ENCODE peak calls at places on chromosomes 16 and 17, in nine cellular contexts. P is tibial artery, T is transverse colon, V is adrenal gland, J is kidney, H is fibroblast of pulmonary artery, C is GM23338, Y is heart left ventricle, D is A549. X is an unnamed sample.
A peak's percentile ranks its signal among the peaks of the same experiment; 100 is the strongest.

GRCh38 chr16:56988161-56988947 is 1.0 kb upstream of the NLRC5 start:
- DNase-seq in P (no peak), T (peak; percentile 13), V (no peak), J (no peak), H (no peak), C (no peak), Y (no peak), D (no peak), X (no peak)

GRCh38 chr16:29148867-29149272 is 164.0 kb downstream of the LAT start:
- DNase-seq in P (peak; percentile 45), T (peak; percentile 60), V (no peak), J (peak; percentile 83), H (no peak), C (no peak), Y (peak; percentile 41), D (no peak), X (no peak)

GRCh38 chr16:12046651-12047050 is 70.1 kb downstream of the SNX29 start:
- DNase-seq in P (no peak), T (no peak), V (no peak), J (no peak), H (no peak), C (no peak), Y (no peak), D (no peak), X (no peak)

GRCh38 chr16:28183441-28183840 is 28.3 kb downstream of the XPO6 start:
- DNase-seq in P (no peak), T (no peak), V (no peak), J (no peak), H (no peak), C (no peak), Y (no peak), D (no peak), X (no peak)

GRCh38 chr17:76534831-76535732 is 2.4 kb downstream of the CYGB start:
- DNase-seq in P (no peak), T (no peak), V (no peak), J (peak; percentile 37), H (no peak), C (no peak), Y (no peak), D (no peak), X (no peak)

GRCh38 chr16:8929086-8929748 is 34.5 kb downstream of the USP7 start:
- DNase-seq in P (no peak), T (no peak), V (no peak), J (no peak), H (no peak), C (no peak), Y (no peak), D (no peak), X (peak; percentile 74)

GRCh38 chr17:72381597-72382397 is 261.0 kb downstream of the SOX9 start:
- DNase-seq in P (no peak), T (no peak), V (no peak), J (no peak), H (no peak), C (peak; percentile 67), Y (no peak), D (no peak), X (no peak)

GRCh38 chr16:54627616-54628015 is 303.0 kb upstream of the IRX5 start:
- DNase-seq in P (no peak), T (no peak), V (no peak), J (no peak), H (peak; percentile 31), C (no peak), Y (no peak), D (no peak), X (no peak)

GRCh38 chr16:1651055-1651454 is 27.0 kb upstream of the JPT2 start:
- DNase-seq in P (no peak), T (no peak), V (no peak), J (no peak), H (peak; percentile 14), C (no peak), Y (no peak), D (no peak), X (no peak)

GRCh38 chr16:49439050-49439449 is 65.4 kb downstream of the C16orf78 start:
- DNase-seq in P (no peak), T (no peak), V (no peak), J (no peak), H (no peak), C (no peak), Y (no peak), D (no peak), X (peak; percentile 5)

GRCh38 chr17:13525876-13526275 is 75.9 kb downstream of the HS3ST3A1 start:
- DNase-seq in P (no peak), T (no peak), V (no peak), J (peak; percentile 35), H (no peak), C (no peak), Y (no peak), D (no peak), X (peak; percentile 36)

GRCh38 chr17:58605986-58606385 is 85.9 kb downstream of the TEX14 start:
- DNase-seq in P (no peak), T (no peak), V (no peak), J (no peak), H (no peak), C (no peak), Y (no peak), D (no peak), X (no peak)

GRCh38 chr16:15751940-15752339 is 101.9 kb downstream of the NDE1 start:
- DNase-seq in P (no peak), T (no peak), V (no peak), J (peak; percentile 9), H (no peak), C (no peak), Y (no peak), D (no peak), X (no peak)

GRCh38 chr17:36931096-36931696 is 6.1 kb upstream of the LHX1 start:
- DNase-seq in P (no peak), T (no peak), V (no peak), J (no peak), H (no peak), C (no peak), Y (no peak), D (no peak), X (no peak)

GRCh38 chr16:69217433-69217832 is 30.5 kb downstream of the SNTB2 start:
- DNase-seq in P (no peak), T (no peak), V (no peak), J (no peak), H (peak; percentile 48), C (no peak), Y (no peak), D (peak; percentile 42), X (no peak)

GRCh38 chr16:11677959-11678881 is 10.0 kb downstream of the SNN start:
- DNase-seq in P (no peak), T (no peak), V (no peak), J (peak; percentile 72), H (no peak), C (no peak), Y (no peak), D (no peak), X (no peak)

GRCh38 chr16:22763655-22764054 is 50.3 kb upstream of the HS3ST2 start:
- DNase-seq in P (no peak), T (no peak), V (peak; percentile 15), J (peak; percentile 70), H (no peak), C (no peak), Y (no peak), D (no peak), X (peak; percentile 47)

GRCh38 chr17:79941088-79942010 is 94.3 kb downstream of the TBC1D16 start:
- DNase-seq in P (peak; percentile 19), T (peak; percentile 6), V (no peak), J (peak; percentile 72), H (no peak), C (no peak), Y (no peak), D (no peak), X (peak; percentile 13)

GRCh38 chr16:3295209-3295608 is 10.0 kb downstream of the TIGD7 start:
- DNase-seq in P (no peak), T (no peak), V (no peak), J (no peak), H (no peak), C (peak; percentile 30), Y (no peak), D (no peak), X (no peak)
- TF ChIP-seq CTCF in P (no peak), T (no peak), V (no peak), J (no peak), H (no peak), C (no peak), Y (no peak), D (no peak), X (no peak)

DNA sequence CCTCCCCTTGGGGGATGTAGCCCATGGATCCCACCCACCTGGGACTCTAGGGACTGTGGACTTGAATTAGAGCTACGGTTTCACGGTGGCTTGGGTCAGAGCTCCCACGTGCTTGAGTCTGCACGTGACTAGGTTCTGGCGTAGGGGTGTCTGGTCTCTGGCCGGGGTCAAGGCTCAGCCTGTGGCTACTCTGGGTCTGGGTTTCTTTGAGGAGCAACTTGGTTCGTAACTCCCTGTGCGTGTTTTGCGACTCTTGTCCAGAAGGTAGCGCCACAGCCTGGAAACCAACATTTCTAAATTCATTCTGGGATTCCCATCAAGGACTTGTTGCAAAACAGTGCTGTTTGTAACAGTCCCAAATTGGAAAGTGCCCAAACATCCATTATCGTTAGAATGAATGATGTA is 462 bp upstream of the GGT6 start:
- DNase-seq in P (no peak), T (peak; percentile 21), V (no peak), J (no peak), H (peak; percentile 72), C (peak; percentile 69), Y (no peak), D (no peak), X (no peak)
- TF ChIP-seq CTCF in P (no peak), T (no peak), V (no peak), J (peak; percentile 18), H (peak; percentile 41), C (peak; percentile 48), Y (no peak), D (no peak), X (no peak)

GRCh38 chr16:25089346-25089745 is 22.2 kb upstream of the LCMT1 start:
- DNase-seq in P (no peak), T (peak; percentile 81), V (no peak), J (no peak), H (no peak), C (no peak), Y (no peak), D (no peak), X (no peak)
- TF ChIP-seq CTCF in P (no peak), T (no peak), V (no peak), J (no peak), H (no peak), C (no peak), Y (no peak), D (no peak), X (no peak)

DNA sequence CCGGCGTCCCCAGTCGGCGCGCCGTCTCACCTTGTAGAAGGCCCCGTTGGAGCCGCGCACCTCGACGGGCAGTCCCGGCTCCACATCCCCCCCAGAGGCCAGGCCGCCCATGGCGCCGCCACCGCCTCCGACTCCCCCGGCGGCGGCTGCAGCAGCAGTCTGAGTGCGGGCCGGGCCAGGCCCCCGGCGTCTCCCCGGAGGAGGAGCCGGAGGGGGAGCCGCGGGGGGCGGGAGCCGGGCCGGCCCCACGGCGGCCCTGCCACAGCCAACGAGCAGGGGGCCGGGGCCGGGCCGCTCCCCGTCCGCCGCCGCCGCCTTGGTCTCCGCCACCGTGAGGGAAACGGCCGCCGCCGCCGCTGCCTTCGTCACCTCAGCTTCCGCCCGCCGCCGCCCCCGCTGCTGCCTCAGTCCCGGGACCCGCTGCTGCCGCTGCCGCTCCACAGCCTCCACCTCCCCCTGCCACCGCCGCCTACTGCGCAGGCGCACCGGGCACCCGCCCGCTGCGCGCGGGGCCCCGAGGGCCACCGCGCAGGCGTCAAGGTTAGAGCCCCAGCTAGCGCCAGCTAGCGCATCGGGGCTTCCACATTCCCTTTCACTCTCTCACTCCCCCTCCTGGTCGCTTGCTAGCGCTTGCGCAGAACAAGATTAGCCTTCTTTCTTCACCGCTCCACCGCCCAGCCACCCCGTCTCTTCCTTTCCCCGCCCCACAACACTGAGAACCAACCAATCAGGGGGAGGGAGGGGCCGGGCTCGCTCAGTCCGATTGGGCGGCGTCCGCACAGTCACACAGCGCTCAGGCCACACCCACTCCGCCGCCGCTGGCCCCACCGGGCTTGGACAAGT is at the start of gene FXR2:
- DNase-seq in P (peak; percentile 100), T (peak; percentile 100), V (peak; percentile 99), J (peak; percentile 100), H (peak; percentile 100), C (peak; percentile 100), Y (peak; percentile 100), D (peak; percentile 100), X (peak; percentile 100)
- TF ChIP-seq CTCF in P (peak; percentile 63), T (peak; percentile 55), V (peak; percentile 43), J (peak; percentile 41), H (peak; percentile 60), C (peak; percentile 24), Y (peak; percentile 51), D (peak; percentile 58), X (peak; percentile 76)

X was measured in glutamatergic neuron.